ENCODE peak calls at places on chromosome 10, in eight cellular contexts. R is AG04450, B is MM.1S, W is suprapubic skin, X is IMR-90, U is colonic mucosa, J is brain microvascular endothelial cell, F is psoas muscle. Y is an unnamed sample.

GRCh38 chr10:15703167-15703880 is 16.4 kb downstream of the ITGA8 start:
- DNase-seq in R (no peak), B (no peak), W (no peak), X (no peak), U (no peak), J (peak; percentile 72), F (no peak), Y (no peak)

GRCh38 chr10:116827214-116827671 is 22.1 kb upstream of the ENO4 start:
- DNase-seq in R (no peak), B (no peak), W (no peak), X (no peak), U (no peak), J (no peak), F (no peak), Y (no peak)

GRCh38 chr10:11875499-11876281 is 52.5 kb downstream of the PROSER2 start:
- DNase-seq in R (peak; percentile 15), B (no peak), W (peak; percentile 89), X (peak; percentile 87), U (peak; percentile 87), J (peak; percentile 79), F (peak; percentile 91), Y (no peak)

GRCh38 chr10:18162021-18162631 is 21.9 kb downstream of the CACNB2 start:
- DNase-seq in R (no peak), B (no peak), W (no peak), X (no peak), U (no peak), J (no peak), F (no peak), Y (no peak)

GRCh38 chr10:110810625-110811024 is 61.1 kb upstream of the PDCD4 start:
- DNase-seq in R (no peak), B (no peak), W (no peak), X (no peak), U (no peak), J (no peak), F (no peak), Y (no peak)

GRCh38 chr10:6920072-6921019 is 340.3 kb upstream of the PRKCQ start:
- DNase-seq in R (no peak), B (peak; percentile 91), W (peak; percentile 59), X (peak; percentile 28), U (peak; percentile 57), J (peak; percentile 32), F (peak; percentile 79), Y (peak; percentile 71)

GRCh38 chr10:96276831-96277230 is 5.5 kb upstream of the BLNK start:
- DNase-seq in R (no peak), B (no peak), W (no peak), X (no peak), U (no peak), J (no peak), F (no peak), Y (no peak)

GRCh38 chr10:6151087-6151977 is 51.4 kb upstream of the PFKFB3 start:
- DNase-seq in R (no peak), B (peak; percentile 76), W (no peak), X (peak; percentile 69), U (peak; percentile 62), J (peak; percentile 65), F (peak; percentile 76), Y (peak; percentile 70)

GRCh38 chr10:83310688-83311087 is 828.6 kb upstream of the GHITM start:
- DNase-seq in R (no peak), B (no peak), W (no peak), X (no peak), U (no peak), J (no peak), F (no peak), Y (no peak)

GRCh38 chr10:46516660-46517416 is 39.6 kb downstream of the GPRIN2 start:
- DNase-seq in R (peak; percentile 90), B (no peak), W (peak; percentile 50), X (peak; percentile 96), U (peak; percentile 19), J (peak; percentile 83), F (peak; percentile 39), Y (no peak)

GRCh38 chr10:46251857-46252847 is 34.6 kb upstream of the ANTXRL start:
- DNase-seq in R (no peak), B (no peak), W (peak; percentile 65), X (no peak), U (peak; percentile 14), J (no peak), F (no peak), Y (no peak)

GRCh38 chr10:77036993-77037734 is 600.4 kb downstream of the KCNMA1 start:
- DNase-seq in R (no peak), B (peak; percentile 7), W (no peak), X (no peak), U (no peak), J (no peak), F (no peak), Y (no peak)

GRCh38 chr10:20363666-20364065 is 533.4 kb downstream of the NEBL start:
- DNase-seq in R (no peak), B (no peak), W (no peak), X (no peak), U (no peak), J (no peak), F (no peak), Y (no peak)

GRCh38 chr10:82922755-82923154 is 1047.8 kb downstream of the NRG3 start:
- DNase-seq in R (no peak), B (no peak), W (no peak), X (no peak), U (no peak), J (no peak), F (no peak), Y (no peak)

GRCh38 chr10:99394256-99394655 is 36.2 kb downstream of the GOT1 start:
- DNase-seq in R (no peak), B (peak; percentile 39), W (no peak), X (no peak), U (no peak), J (no peak), F (no peak), Y (no peak)
- H3K27ac ChIP-seq in R (no peak overlapping the region), B (peak overlapping the region; percentile 23), W (no peak overlapping the region), X (no peak overlapping the region), U (no peak overlapping the region), J (no peak overlapping the region), F (peak overlapping the region; percentile 84), Y (peak overlapping the region; percentile 75)

DNA sequence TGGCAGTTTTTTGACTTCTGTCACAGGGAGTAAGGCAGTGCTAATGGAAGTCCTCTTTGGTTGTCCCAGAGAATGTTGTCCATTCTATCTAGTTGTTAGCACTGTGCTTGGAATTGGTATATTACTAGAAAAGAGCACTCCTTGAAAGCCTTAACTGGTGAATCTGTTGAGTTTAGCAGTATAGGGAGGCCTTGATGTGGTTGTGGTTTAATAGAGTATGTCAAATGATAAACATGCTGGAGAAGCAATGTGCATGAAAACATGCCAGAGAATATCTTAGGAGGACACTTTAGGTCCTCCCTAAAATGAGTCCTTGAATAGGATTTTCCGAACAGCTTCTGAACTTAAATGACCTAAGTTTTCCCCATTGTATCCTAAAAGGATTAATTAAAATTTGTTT is 98.6 kb downstream of the BTRC start:
- DNase-seq in R (no peak), B (no peak), W (no peak), X (no peak), U (no peak), J (no peak), F (no peak), Y (no peak)
- H3K4me3 ChIP-seq in R (no peak overlapping the region), B (no peak overlapping the region), W (no peak overlapping the region), X (no peak overlapping the region), U (no peak overlapping the region), J (no peak overlapping the region), F (no peak overlapping the region), Y (no peak overlapping the region)

GRCh38 chr10:37436361-37436760 is 311.0 kb downstream of the ANKRD30A start:
- DNase-seq in R (no peak), B (peak; percentile 82), W (no peak), X (no peak), U (no peak), J (no peak), F (no peak), Y (no peak)

DNA sequence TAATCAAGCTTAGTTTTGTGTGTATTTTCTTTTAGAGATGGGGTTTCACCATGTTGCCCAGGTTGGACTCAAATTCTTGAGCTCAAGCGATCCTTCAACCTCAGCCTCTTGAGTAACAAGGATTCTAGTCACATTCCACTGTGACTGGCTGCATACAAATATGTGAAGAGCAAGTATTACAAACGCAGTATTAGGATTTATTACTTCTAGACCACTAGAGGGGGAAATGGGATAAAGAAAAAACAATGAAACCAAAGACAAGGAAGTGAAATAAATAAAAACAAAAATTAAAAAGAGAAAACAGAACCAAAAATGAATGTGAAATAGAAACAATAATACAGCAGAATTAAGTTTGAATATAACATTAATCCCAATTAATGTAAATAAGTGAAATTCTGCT is 308.7 kb downstream of the ANKRD30A start:
- DNase-seq in R (no peak), B (no peak), W (no peak), X (no peak), U (no peak), J (no peak), F (no peak), Y (no peak)
- TF ChIP-seq CTCF in R (no peak), B (peak; percentile 30), W (no peak), X (no peak), U (no peak), J (no peak), F (peak; percentile 25), Y (peak; percentile 7)

DNA sequence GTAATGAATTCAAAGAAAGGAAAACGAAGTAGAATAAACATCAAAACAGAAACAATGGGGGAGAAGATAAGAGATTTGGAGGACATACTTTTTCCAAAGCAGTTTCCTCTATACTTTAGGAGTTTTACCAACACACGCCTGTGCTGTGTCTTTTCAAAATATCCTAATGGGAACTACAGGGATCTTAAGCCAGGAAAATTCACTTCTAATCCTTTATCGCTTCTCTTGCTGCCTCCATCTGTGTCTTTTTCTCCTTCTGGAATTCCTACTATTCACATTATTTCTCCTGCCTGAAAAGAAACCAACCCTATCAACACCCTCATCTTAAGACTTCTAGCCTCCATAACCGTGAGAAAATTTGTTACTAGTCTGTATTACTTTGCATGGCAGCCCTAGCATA is 6.8 kb downstream of the HNRNPF start:
- DNase-seq in R (no peak), B (peak; percentile 5), W (no peak), X (no peak), U (no peak), J (no peak), F (no peak), Y (no peak)
- H3K27ac ChIP-seq in R (no peak overlapping the region), B (peak overlapping the region; percentile 3), W (no peak overlapping the region), X (no peak overlapping the region), U (no peak overlapping the region), J (no peak overlapping the region), F (no peak overlapping the region), Y (no peak overlapping the region)

Y was measured in dorsolateral prefrontal cortex.